ENCODE peak calls at places on chromosomes 4 and X, in six cellular contexts. One of them, this sample, is unnamed.

GRCh38 chrX:20857746-20858145 is 516.5 kb upstream of the CNKSR2 start:
- DNase-seq in SK-N-SH: no peak
- DNase-seq in hepatocyte: no peak
- DNase-seq in PC-3: peak; percentile 52
- DNase-seq in MM.1S: no peak
- DNase-seq in OCI-LY7: no peak
- DNase-seq in this sample: peak; percentile 52

GRCh38 chr4:130653842-130654241 is 1557.9 kb downstream of the C4orf33 start:
- DNase-seq in SK-N-SH: no peak
- DNase-seq in hepatocyte: no peak
- DNase-seq in PC-3: no peak
- DNase-seq in MM.1S: no peak
- DNase-seq in OCI-LY7: no peak
- DNase-seq in this sample: no peak

GRCh38 chr4:151302432-151302831 is 23.0 kb downstream of the SH3D19 start:
- DNase-seq in SK-N-SH: no peak
- DNase-seq in hepatocyte: no peak
- DNase-seq in PC-3: no peak
- DNase-seq in MM.1S: no peak
- DNase-seq in OCI-LY7: no peak
- DNase-seq in this sample: no peak

GRCh38 chrX:16867947-16868346 is 2.2 kb downstream of the RBBP7 start:
- DNase-seq in SK-N-SH: no peak
- DNase-seq in hepatocyte: no peak
- DNase-seq in PC-3: no peak
- DNase-seq in MM.1S: no peak
- DNase-seq in OCI-LY7: no peak
- DNase-seq in this sample: no peak

GRCh38 chr4:70901607-70901983 is 574 bp upstream of the MOB1B start:
- DNase-seq in SK-N-SH: no peak
- DNase-seq in hepatocyte: no peak
- DNase-seq in PC-3: no peak
- DNase-seq in MM.1S: peak; percentile 8
- DNase-seq in OCI-LY7: peak; percentile 19
- DNase-seq in this sample: no peak

GRCh38 chrX:40146471-40147398 is 49.0 kb upstream of the BCOR start:
- DNase-seq in SK-N-SH: peak; percentile 65
- DNase-seq in hepatocyte: peak; percentile 75
- DNase-seq in PC-3: peak; percentile 24
- DNase-seq in MM.1S: no peak
- DNase-seq in OCI-LY7: peak; percentile 35
- DNase-seq in this sample: peak; percentile 93

GRCh38 chrX:153662266-153662665 is 11.3 kb downstream of the PNCK start:
- DNase-seq in SK-N-SH: peak; percentile 27
- DNase-seq in hepatocyte: peak; percentile 68
- DNase-seq in PC-3: no peak
- DNase-seq in MM.1S: peak; percentile 15
- DNase-seq in OCI-LY7: peak; percentile 31
- DNase-seq in this sample: peak; percentile 64

GRCh38 chrX:21374163-21374993 is at the start of gene CNKSR2:
- DNase-seq in SK-N-SH: peak; percentile 87
- DNase-seq in hepatocyte: peak; percentile 78
- DNase-seq in PC-3: peak; percentile 14
- DNase-seq in MM.1S: peak; percentile 84
- DNase-seq in OCI-LY7: no peak
- DNase-seq in this sample: peak; percentile 80

GRCh38 chr4:150236626-150237025 is 158.4 kb downstream of the DCLK2 start:
- DNase-seq in SK-N-SH: no peak
- DNase-seq in hepatocyte: no peak
- DNase-seq in PC-3: peak; percentile 9
- DNase-seq in MM.1S: no peak
- DNase-seq in OCI-LY7: no peak
- DNase-seq in this sample: no peak

GRCh38 chr4:140351778-140352177 is 21.7 kb upstream of the SCOC start:
- DNase-seq in SK-N-SH: no peak
- DNase-seq in hepatocyte: no peak
- DNase-seq in PC-3: no peak
- DNase-seq in MM.1S: no peak
- DNase-seq in OCI-LY7: no peak
- DNase-seq in this sample: no peak

GRCh38 chrX:20515841-20516461 is 249.2 kb upstream of the RPS6KA3 start:
- DNase-seq in SK-N-SH: no peak
- DNase-seq in hepatocyte: peak; percentile 51
- DNase-seq in PC-3: peak; percentile 90
- DNase-seq in MM.1S: peak; percentile 67
- DNase-seq in OCI-LY7: no peak
- DNase-seq in this sample: no peak

GRCh38 chr4:8047837-8048678 is 108.4 kb upstream of the AFAP1 start:
- DNase-seq in SK-N-SH: no peak
- DNase-seq in hepatocyte: no peak
- DNase-seq in PC-3: no peak
- DNase-seq in MM.1S: no peak
- DNase-seq in OCI-LY7: no peak
- DNase-seq in this sample: no peak

GRCh38 chr4:127667772-127668171 is 35.0 kb downstream of the INTU start:
- DNase-seq in SK-N-SH: no peak
- DNase-seq in hepatocyte: no peak
- DNase-seq in PC-3: no peak
- DNase-seq in MM.1S: no peak
- DNase-seq in OCI-LY7: no peak
- DNase-seq in this sample: no peak

GRCh38 chr4:160299608-160300007 is 1196.7 kb downstream of the RAPGEF2 start:
- DNase-seq in SK-N-SH: peak; percentile 15
- DNase-seq in hepatocyte: no peak
- DNase-seq in PC-3: peak; percentile 15
- DNase-seq in MM.1S: no peak
- DNase-seq in OCI-LY7: no peak
- DNase-seq in this sample: no peak

GRCh38 chr4:122666527-122667245 is 45.8 kb upstream of the IL21 start:
- DNase-seq in SK-N-SH: no peak
- DNase-seq in hepatocyte: peak; percentile 11
- DNase-seq in PC-3: peak; percentile 82
- DNase-seq in MM.1S: no peak
- DNase-seq in OCI-LY7: no peak
- DNase-seq in this sample: no peak

DNA sequence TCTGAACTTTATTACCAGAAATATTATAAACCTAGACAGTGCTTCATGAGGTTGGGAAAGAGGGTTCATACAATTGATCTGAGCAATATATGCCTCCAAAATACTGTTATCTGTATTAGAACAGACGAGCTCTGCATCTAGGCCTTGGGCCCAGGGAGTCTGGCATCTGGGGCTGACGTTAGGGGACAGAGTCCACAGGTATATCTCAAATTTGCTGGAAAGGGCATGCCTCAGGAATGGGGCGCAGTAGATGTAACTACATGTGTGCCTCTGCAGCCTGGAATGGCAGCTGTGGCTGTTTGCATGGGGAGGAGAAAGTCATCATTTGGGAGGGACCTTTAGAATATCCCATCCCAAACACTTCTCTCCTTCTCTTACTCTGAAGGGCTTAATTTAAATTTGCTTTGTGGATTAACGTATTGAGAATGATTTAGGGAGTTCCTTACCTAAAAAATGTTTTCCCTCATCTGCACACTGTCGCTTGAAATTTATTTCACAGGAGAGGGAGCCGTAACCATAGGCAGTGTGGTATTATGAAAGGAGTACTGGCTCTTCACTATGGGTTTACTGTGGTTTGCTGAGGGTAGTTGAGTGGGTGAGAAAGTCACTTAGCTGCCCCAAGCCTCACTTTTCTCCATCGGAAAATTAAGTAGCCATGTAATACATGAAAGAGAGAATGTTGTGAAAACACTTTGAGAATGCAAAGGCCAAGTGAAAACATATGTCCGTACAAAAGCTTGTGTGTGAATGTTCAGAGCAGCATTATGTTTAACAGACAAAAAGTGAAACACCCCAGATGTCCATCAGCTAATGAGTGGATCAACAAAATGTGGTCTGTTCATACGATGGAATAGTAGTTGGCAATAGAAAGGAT is 5.9 kb downstream of the ADD1 start:
- DNase-seq in SK-N-SH: no peak
- DNase-seq in hepatocyte: peak; percentile 42
- DNase-seq in PC-3: no peak
- DNase-seq in MM.1S: no peak
- DNase-seq in OCI-LY7: no peak
- DNase-seq in this sample: no peak
- H3K27ac ChIP-seq in SK-N-SH: no peak overlapping the region
- H3K27ac ChIP-seq in hepatocyte: peak overlapping the region; percentile 50
- H3K27ac ChIP-seq in PC-3: no peak overlapping the region
- H3K27ac ChIP-seq in MM.1S: no peak overlapping the region
- H3K27ac ChIP-seq in OCI-LY7: no peak overlapping the region
- H3K27ac ChIP-seq in this sample: no peak overlapping the region

DNA sequence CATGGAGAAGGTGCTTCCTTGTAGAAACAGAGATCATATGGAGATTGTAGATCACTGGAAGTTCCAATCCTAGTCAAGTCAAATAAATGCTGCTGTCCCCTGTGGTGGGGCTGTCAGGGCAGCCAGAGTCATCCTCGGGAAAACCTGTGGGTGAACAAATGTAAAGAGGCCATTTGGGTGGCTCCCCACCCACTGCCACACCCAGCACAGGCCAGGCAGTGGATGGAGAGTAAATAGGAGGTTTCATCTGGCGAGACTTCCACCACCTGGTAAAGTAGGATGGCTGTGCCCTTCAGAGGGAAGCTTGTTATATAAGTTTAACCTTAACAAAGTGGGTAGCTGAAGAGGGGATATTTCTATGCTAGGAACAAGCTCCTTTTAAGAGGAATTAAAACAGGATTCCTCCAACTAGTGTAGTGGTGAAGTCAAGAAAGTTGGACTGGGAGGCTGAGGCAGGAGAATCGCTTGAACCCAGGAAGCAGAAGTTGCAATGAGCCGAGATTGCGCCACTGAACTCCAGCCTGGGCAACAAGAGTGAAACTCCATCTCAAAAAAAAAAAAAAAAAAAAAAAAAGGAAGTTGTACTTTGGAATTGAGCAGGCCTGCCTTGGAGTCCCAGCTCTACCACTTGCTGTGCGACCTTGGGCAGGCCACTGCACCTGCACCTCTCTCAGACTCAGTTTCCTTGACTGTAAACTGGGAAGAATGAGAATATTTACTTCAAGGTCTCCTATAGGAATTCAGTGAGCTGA is 273.7 kb downstream of the PTTG2 start:
- DNase-seq in SK-N-SH: no peak
- DNase-seq in hepatocyte: no peak
- DNase-seq in PC-3: no peak
- DNase-seq in MM.1S: no peak
- DNase-seq in OCI-LY7: no peak
- DNase-seq in this sample: no peak
- TF ChIP-seq EZH2phosphoT487 in SK-N-SH: no peak
- TF ChIP-seq EZH2phosphoT487 in hepatocyte: no peak
- TF ChIP-seq EZH2phosphoT487 in PC-3: no peak
- TF ChIP-seq EZH2phosphoT487 in MM.1S: no peak
- TF ChIP-seq EZH2phosphoT487 in OCI-LY7: no peak
- TF ChIP-seq EZH2phosphoT487 in this sample: no peak

GRCh38 chr4:158884280-158884679 is 115.5 kb downstream of the FNIP2 start:
- DNase-seq in SK-N-SH: no peak
- DNase-seq in hepatocyte: no peak
- DNase-seq in PC-3: no peak
- DNase-seq in MM.1S: no peak
- DNase-seq in OCI-LY7: no peak
- DNase-seq in this sample: no peak
- TF ChIP-seq CTCF in SK-N-SH: no peak
- TF ChIP-seq CTCF in hepatocyte: no peak
- TF ChIP-seq CTCF in PC-3: no peak
- TF ChIP-seq CTCF in MM.1S: no peak
- TF ChIP-seq CTCF in OCI-LY7: no peak
- TF ChIP-seq CTCF in this sample: no peak

GRCh38 chrX:107440187-107440586 is 9.3 kb upstream of the FRMPD3 start:
- DNase-seq in SK-N-SH: no peak
- DNase-seq in hepatocyte: no peak
- DNase-seq in PC-3: no peak
- DNase-seq in MM.1S: no peak
- DNase-seq in OCI-LY7: peak; percentile 43
- DNase-seq in this sample: no peak
- H3K27ac ChIP-seq in SK-N-SH: no peak overlapping the region
- H3K27ac ChIP-seq in hepatocyte: no peak overlapping the region
- H3K27ac ChIP-seq in PC-3: no peak overlapping the region
- H3K27ac ChIP-seq in MM.1S: no peak overlapping the region
- H3K27ac ChIP-seq in OCI-LY7: peak overlapping the region; percentile 59
- H3K27ac ChIP-seq in this sample: no peak overlapping the region

This sample was measured in neural progenitor cell.